ENCODE peak calls at places on chromosome 7, in six cellular contexts. Y is A549; J is HT-29; L is activated CD4-positive, alpha-beta T cell treated with anti-CD3 and anti-CD28 coated beads for 24 hours; B is glomerular endothelial cell; D is NCI-H1105 treated with DMSO at 0.1 percent for 48 hours. U is an unnamed sample.

GRCh38 chr7:55774327-55775050 is 88.1 kb downstream of the SEPTIN14 start:
- DNase-seq in Y (no peak), J (peak; percentile 27), L (no peak), D (peak; percentile 94), B (no peak), U (peak; percentile 35)

GRCh38 chr7:26686448-26686981 is 177.9 kb downstream of the SKAP2 start:
- DNase-seq in B (no peak), D (peak; percentile 61), L (no peak), J (peak; percentile 84), Y (no peak), U (peak; percentile 82)

GRCh38 chr7:15821484-15822122 is 135.1 kb upstream of the MEOX2 start:
- DNase-seq in B (no peak), L (no peak), Y (no peak), D (no peak), J (no peak), U (no peak)

GRCh38 chr7:101428093-101428866 is 65.6 kb downstream of the COL26A1 start:
- DNase-seq in D (no peak), J (no peak), B (no peak), L (no peak), Y (no peak), U (no peak)

GRCh38 chr7:158946771-158947170 is 90.4 kb downstream of the DYNC2I1 start:
- DNase-seq in L (no peak), D (no peak), Y (no peak), J (no peak), B (no peak), U (no peak)

GRCh38 chr7:36949711-36950600 is 225.7 kb upstream of the AOAH start:
- DNase-seq in D (no peak), L (no peak), Y (no peak), J (no peak), B (no peak), U (peak; percentile 48)

GRCh38 chr7:78379148-78379547 is 580.6 kb downstream of the PHTF2 start:
- DNase-seq in D (no peak), L (no peak), J (no peak), B (no peak), Y (no peak), U (no peak)

GRCh38 chr7:155862088-155862487 is 49.8 kb upstream of the SHH start:
- DNase-seq in Y (peak; percentile 21), B (no peak), J (peak; percentile 61), D (no peak), L (no peak), U (no peak)

GRCh38 chr7:26198133-26198780 is 2.3 kb downstream of the HNRNPA2B1 start:
- DNase-seq in L (no peak), J (peak; percentile 76), B (no peak), D (peak; percentile 37), Y (no peak), U (peak; percentile 69)

GRCh38 chr7:4951304-4951703 is 7.7 kb downstream of the MMD2 start:
- DNase-seq in L (no peak), D (no peak), J (no peak), Y (no peak), B (no peak), U (no peak)

GRCh38 chr7:158891922-158892321 is 35.6 kb downstream of the DYNC2I1 start:
- DNase-seq in L (no peak), Y (no peak), B (no peak), D (no peak), J (no peak), U (no peak)

GRCh38 chr7:103124429-103124979 is 24.4 kb downstream of the NAPEPLD start:
- DNase-seq in Y (no peak), L (no peak), D (no peak), B (no peak), J (no peak), U (no peak)

GRCh38 chr7:27139335-27140107 is 4.0 kb downstream of the HOXA5 start:
- DNase-seq in B (no peak), J (no peak), L (no peak), D (no peak), Y (no peak), U (no peak)

GRCh38 chr7:22445140-22445722 is 54.8 kb downstream of the STEAP1B start:
- DNase-seq in B (peak; percentile 88), J (peak; percentile 67), Y (no peak), L (no peak), D (peak; percentile 76), U (peak; percentile 99)

GRCh38 chr7:74498996-74499834 is 45.5 kb downstream of the GTF2IRD1 start:
- DNase-seq in J (no peak), Y (no peak), B (no peak), D (no peak), L (no peak), U (no peak)

GRCh38 chr7:14596421-14596820 is 306.1 kb downstream of the DGKB start:
- DNase-seq in L (no peak), D (no peak), B (no peak), J (no peak), Y (no peak), U (no peak)

GRCh38 chr7:135976312-135977019 is 693 bp downstream of the MTPN start:
- DNase-seq in J (peak; percentile 54), Y (peak; percentile 27), L (peak; percentile 5), B (no peak), D (peak; percentile 38), U (peak; percentile 77)

GRCh38 chr7:27111753-27112277 is 9.3 kb upstream of the HOXA2 start:
- DNase-seq in D (no peak), B (no peak), L (no peak), Y (no peak), J (peak; percentile 82), U (no peak)

GRCh38 chr7:103380395-103381191 is 33.1 kb downstream of the PSMC2 start:
- DNase-seq in L (no peak), D (no peak), B (no peak), Y (no peak), J (no peak), U (no peak)

GRCh38 chr7:157693071-157693520 is 356.3 kb downstream of the DNAJB6 start:
- DNase-seq in D (no peak), J (no peak), Y (no peak), L (no peak), B (no peak), U (peak; percentile 74)

GRCh38 chr7:128894101-128894440 is 16.4 kb downstream of the KCP start:
- DNase-seq in Y (no peak), L (no peak), J (no peak), B (no peak), D (no peak), U (no peak)

GRCh38 chr7:128425851-128426250 is 16.1 kb upstream of the IMPDH1 start:
- DNase-seq in L (peak; percentile 83), J (peak; percentile 91), B (no peak), Y (peak; percentile 89), D (peak; percentile 20), U (peak; percentile 79)

GRCh38 chr7:134289423-134289822 is 27.3 kb downstream of the SLC35B4 start:
- DNase-seq in Y (no peak), D (no peak), J (no peak), B (no peak), L (no peak), U (no peak)

GRCh38 chr7:101984997-101985645 is 167.7 kb downstream of the CUX1 start:
- DNase-seq in Y (no peak), B (no peak), L (no peak), D (no peak), J (no peak), U (no peak)

GRCh38 chr7:155883491-155884224 is 71.4 kb upstream of the SHH start:
- DNase-seq in Y (no peak), D (no peak), J (no peak), L (no peak), B (no peak), U (no peak)

GRCh38 chr7:134724606-134725005 is 54.8 kb upstream of the CALD1 start:
- DNase-seq in J (peak; percentile 55), D (no peak), Y (peak; percentile 44), L (no peak), B (no peak), U (peak; percentile 67)

GRCh38 chr7:27096756-27097514 is 1.1 kb upstream of the HOXA1 start:
- DNase-seq in B (no peak), J (peak; percentile 47), D (peak; percentile 32), L (no peak), Y (no peak), U (peak; percentile 75)

GRCh38 chr7:127885843-127886242 is 145.4 kb downstream of the LRRC4 start:
- DNase-seq in J (no peak), Y (no peak), B (no peak), L (no peak), D (no peak), U (no peak)

U was measured in DMS53.